ENCODE peak calls at places on chromosomes 7 and 10, in four cellular contexts. S is SK-N-SH, R is psoas muscle, O is sigmoid colon. M is an unnamed sample. For H3K4me1, the result is how much of the 10 kb centered on the place peaks cover.

GRCh38 chr10:5293691-5294550 is 70.8 kb upstream of the UCN3 start:
- DNase-seq in S (peak), R (peak), O (no peak), M (peak)

GRCh38 chr7:148856891-148857290 is 27.2 kb downstream of the EZH2 start:
- DNase-seq in R (no peak), S (no peak), O (no peak), M (no peak)

GRCh38 chr10:132575320-132576201 is 38.0 kb downstream of the INPP5A start:
- DNase-seq in S (no peak), R (no peak), O (no peak), M (no peak)

GRCh38 chr7:101733713-101734475 is 83.5 kb upstream of the CUX1 start:
- DNase-seq in S (peak), R (peak), O (no peak), M (peak)

GRCh38 chr10:11192304-11193018 is 174.8 kb downstream of the CELF2 start:
- DNase-seq in S (no peak), O (no peak), R (peak), M (peak)

GRCh38 chr7:45053401-45053800 is 35.4 kb downstream of the NACAD start:
- DNase-seq in O (no peak), S (no peak), R (no peak), M (no peak)

GRCh38 chr7:70271617-70272081 is 673.4 kb downstream of the AUTS2 start:
- DNase-seq in S (peak), O (no peak), R (no peak), M (no peak)

GRCh38 chr10:66349076-66349475 is 576.8 kb upstream of the LRRTM3 start:
- DNase-seq in O (no peak), S (no peak), R (no peak), M (no peak)

GRCh38 chr7:12630615-12630884 is 56.9 kb upstream of the ARL4A start:
- DNase-seq in S (no peak), R (no peak), O (no peak), M (no peak)

GRCh38 chr10:10462116-10462515 is 555.6 kb upstream of the CELF2 start:
- DNase-seq in S (no peak), O (no peak), R (no peak), M (no peak)

GRCh38 chr10:124983321-124983720 is 41.4 kb downstream of the ZRANB1 start:
- DNase-seq in O (no peak), R (no peak), S (no peak), M (no peak)

GRCh38 chr7:67788689-67789088 is 792.1 kb downstream of the TYW1 start:
- DNase-seq in S (peak), R (no peak), O (no peak), M (no peak)

GRCh38 chr10:62830577-62831122 is 14.5 kb upstream of the EGR2 start:
- DNase-seq in R (no peak), O (no peak), S (no peak), M (no peak)

GRCh38 chr7:136049117-136049516 is 72.0 kb upstream of the MTPN start:
- DNase-seq in R (no peak), S (no peak), O (no peak), M (no peak)

GRCh38 chr10:1184541-1185415 is 128.6 kb downstream of the WDR37 start:
- DNase-seq in R (no peak), O (peak), S (no peak), M (peak)

GRCh38 chr10:78905940-78906308 is 162.8 kb upstream of the ZMIZ1 start:
- DNase-seq in S (no peak), O (no peak), R (no peak), M (no peak)

GRCh38 chr7:927031-927671 is 27.3 kb downstream of the ADAP1 start:
- DNase-seq in O (peak), S (no peak), R (no peak), M (peak)

GRCh38 chr10:131193923-131194322 is 117.6 kb downstream of the TCERG1L start:
- DNase-seq in R (no peak), S (no peak), O (no peak), M (no peak)

GRCh38 chr7:8973601-8974000 is 540.2 kb downstream of the NXPH1 start:
- DNase-seq in O (no peak), S (no peak), R (no peak), M (no peak)

GRCh38 chr10:109887776-109888175 is 35.5 kb downstream of the XPNPEP1 start:
- DNase-seq in R (no peak), O (no peak), S (no peak), M (no peak)

DNA sequence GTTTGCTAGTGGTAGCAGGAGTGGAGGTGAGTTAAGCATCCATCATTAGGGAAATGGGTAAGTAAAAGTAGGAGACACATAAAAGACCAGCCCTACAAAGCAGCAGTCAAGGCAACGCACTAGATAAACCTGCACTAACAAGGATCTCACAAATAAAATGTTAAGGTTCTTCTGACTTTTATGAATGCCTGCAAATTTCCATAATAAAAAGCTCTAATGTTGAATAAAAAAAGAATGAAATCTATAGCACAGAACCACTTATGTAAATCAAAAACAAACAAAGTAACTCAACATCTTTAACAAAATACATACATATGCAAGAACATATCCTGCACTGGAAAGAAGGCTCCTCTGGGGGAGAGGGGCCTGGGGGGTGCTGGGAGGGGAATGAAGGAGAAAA is 4.6 kb downstream of the SGMS1 start:
- DNase-seq in O (no peak), S (no peak), R (no peak), M (no peak)
- H3K27ac ChIP-seq in O (no peak), S (no peak), R (peak), M (no peak)

GRCh38 chr7:142805350-142806020 is 34.7 kb downstream of the PRSS2 start:
- DNase-seq in O (no peak), R (no peak), S (no peak), M (no peak)
- H3K4me3 ChIP-seq in O (no peak), R (no peak), S (no peak), M (no peak)

GRCh38 chr7:2893411-2893861 is 49.3 kb upstream of the GNA12 start:
- DNase-seq in S (no peak), R (no peak), O (no peak), M (no peak)

GRCh38 chr7:2897023-2897422 is 52.9 kb upstream of the GNA12 start:
- DNase-seq in O (no peak), S (no peak), R (no peak), M (no peak)

GRCh38 chr7:2892571-2892970 is 48.5 kb upstream of the GNA12 start:
- DNase-seq in O (no peak), S (no peak), R (no peak), M (no peak)

GRCh38 chr7:2896141-2896540 is 52.0 kb upstream of the GNA12 start:
- DNase-seq in S (peak), O (no peak), R (no peak), M (no peak)

DNA sequence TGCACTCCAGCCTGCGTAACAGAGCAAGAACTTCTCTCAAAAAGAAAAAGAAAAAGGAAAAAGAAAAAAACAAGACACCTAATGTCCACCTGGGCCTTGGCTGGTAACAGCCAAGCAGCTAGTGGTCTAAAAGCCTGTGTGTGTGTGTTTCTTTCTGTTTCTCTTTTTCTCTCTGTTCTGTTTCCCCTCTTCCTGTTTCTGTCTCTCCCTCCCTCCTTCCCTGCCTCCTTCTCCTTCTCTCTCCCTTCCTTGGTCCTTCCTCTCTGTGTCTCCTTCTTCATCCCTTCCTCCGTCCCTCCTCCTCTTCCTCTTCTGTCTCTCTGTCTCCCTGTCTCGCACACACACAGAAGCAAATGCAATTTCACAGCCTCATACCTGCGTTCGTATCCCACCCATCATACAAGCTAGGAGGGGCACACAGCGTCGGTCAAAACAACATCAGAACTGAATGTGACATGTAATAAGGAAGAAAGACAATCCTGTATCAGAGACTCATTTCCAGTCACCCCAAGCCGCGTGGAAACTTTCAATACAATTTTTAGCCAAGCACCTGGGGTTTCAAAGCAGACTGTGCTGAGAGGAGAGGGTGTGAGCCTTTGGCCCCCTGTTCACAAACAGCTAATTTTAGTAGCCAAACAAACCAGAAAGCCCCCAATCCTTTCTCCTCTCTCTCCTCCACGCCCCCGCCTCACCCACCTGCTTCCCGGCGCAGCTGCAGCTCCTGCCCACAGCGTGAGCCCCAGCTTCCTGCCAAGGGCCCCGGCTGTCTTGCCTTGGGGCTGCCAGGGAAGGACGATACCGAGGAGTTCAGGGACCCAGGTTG is 50.2 kb upstream of the GNA12 start:
- DNase-seq in R (no peak), S (no peak), O (no peak), M (no peak)
- H3K4me1 ChIP-seq in R (under half), S (under half), O (under half), M (under half)

GRCh38 chr7:81690251-81690650 is 79.6 kb downstream of the HGF start:
- DNase-seq in S (no peak), R (no peak), O (no peak), M (no peak)

GRCh38 chr7:81692146-81692905 is 77.5 kb downstream of the HGF start:
- DNase-seq in S (no peak), R (no peak), O (no peak), M (no peak)

GRCh38 chr7:81691199-81691821 is 78.5 kb downstream of the HGF start:
- DNase-seq in R (no peak), O (no peak), S (no peak), M (no peak)

GRCh38 chr7:81688622-81689411 is 81.0 kb downstream of the HGF start:
- DNase-seq in S (no peak), R (no peak), O (no peak), M (no peak)

GRCh38 chr7:81690688-81691087 is 79.2 kb downstream of the HGF start:
- DNase-seq in R (no peak), O (no peak), S (no peak), M (no peak)
- H3K27ac ChIP-seq in R (no peak), O (no peak), S (peak), M (no peak)

GRCh38 chr7:131829911-131830310 is 273.5 kb upstream of the PODXL start:
- DNase-seq in R (no peak), O (no peak), S (peak), M (no peak)
- H3K4me3 ChIP-seq in R (no peak), O (no peak), S (no peak), M (no peak)

GRCh38 chr10:113616244-113617074 is 47.4 kb downstream of the NRAP start:
- DNase-seq in R (no peak), O (no peak), S (peak), M (no peak)

GRCh38 chr10:113620486-113620885 is 43.4 kb downstream of the NRAP start:
- DNase-seq in S (no peak), O (no peak), R (no peak), M (no peak)

GRCh38 chr10:113617086-113617485 is 46.8 kb downstream of the NRAP start:
- DNase-seq in O (no peak), S (no peak), R (no peak), M (no peak)

GRCh38 chr10:113619401-113619800 is 44.4 kb downstream of the NRAP start:
- DNase-seq in R (no peak), S (no peak), O (no peak), M (no peak)

DNA sequence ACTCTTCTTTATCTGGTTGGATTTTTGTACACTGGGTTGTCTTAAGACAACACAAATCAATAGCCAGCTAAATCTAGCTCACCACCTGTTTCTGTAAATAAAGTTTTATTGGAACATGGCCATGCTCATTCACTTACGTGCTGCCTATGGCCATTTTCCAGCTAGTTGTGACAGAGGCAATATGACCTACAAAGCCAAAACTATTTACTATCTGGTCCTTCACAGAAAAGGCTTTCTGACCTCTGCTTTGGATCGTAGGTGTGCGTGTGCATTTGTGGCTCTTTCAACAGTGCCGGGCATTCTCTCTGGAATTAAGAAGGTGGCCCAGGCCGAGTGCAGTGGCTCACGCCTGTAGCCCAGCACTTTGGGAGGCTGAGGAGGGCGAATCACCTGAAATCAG is 45.5 kb downstream of the NRAP start:
- DNase-seq in S (no peak), O (no peak), R (peak), M (no peak)
- H3K4me1 ChIP-seq in S (under half), O (under half), R (under half), M (under half)

GRCh38 chr7:17598846-17599245 is 300.4 kb downstream of the AHR start:
- DNase-seq in O (no peak), S (no peak), R (no peak), M (no peak)

GRCh38 chr7:17598305-17598704 is 299.9 kb downstream of the AHR start:
- DNase-seq in S (no peak), O (no peak), R (no peak), M (no peak)

GRCh38 chr7:17601921-17602320 is 303.5 kb downstream of the AHR start:
- DNase-seq in S (no peak), R (no peak), O (no peak), M (no peak)

GRCh38 chr7:17599733-17600685 is 301.6 kb downstream of the AHR start:
- DNase-seq in S (no peak), R (no peak), O (no peak), M (no peak)
- H3K27ac ChIP-seq in S (no peak), R (no peak), O (no peak), M (no peak)

DNA sequence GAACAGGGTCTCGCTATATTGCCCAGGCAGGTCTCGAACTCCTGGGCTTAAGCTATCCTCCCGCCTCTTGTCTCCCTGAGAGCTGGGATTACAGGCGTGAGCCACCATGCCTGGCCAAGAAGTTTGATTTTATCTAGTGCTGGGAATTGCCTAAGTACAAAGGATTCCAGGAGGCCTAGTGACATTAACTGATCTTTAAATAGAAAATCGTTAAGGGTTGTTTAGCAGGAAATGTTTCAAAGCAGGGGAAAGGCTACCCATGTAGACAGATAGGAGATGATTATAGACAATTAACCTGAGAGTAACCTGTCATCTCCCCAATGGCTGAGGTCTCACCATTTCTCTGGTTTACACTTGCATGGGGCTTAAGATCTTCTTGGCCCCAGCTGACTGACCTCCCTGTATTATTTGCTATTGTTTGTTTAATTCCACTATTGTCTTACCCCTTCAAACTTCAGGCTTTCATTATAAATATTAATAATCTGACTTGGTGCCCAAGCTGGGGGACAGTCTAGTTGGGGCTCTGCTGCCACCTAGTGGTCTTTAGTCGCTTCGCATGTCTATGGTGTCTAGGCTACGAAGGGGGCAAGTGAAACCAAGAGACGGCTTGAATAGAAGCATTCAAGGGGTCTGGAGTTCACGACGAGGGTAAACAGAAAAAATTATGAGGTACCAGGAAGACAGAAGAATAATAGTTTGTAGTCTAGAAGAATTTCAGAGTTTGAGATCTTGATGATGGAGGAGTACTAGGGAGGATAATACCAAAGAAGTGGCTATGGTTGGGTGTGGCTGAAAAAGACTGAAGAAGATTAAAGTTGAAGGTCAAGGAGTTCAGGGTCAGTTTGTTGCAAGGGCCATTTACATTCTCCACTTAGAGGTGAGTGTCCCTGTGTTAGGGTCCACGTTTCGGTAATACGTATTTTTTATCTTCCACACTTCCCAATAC is 40.4 kb upstream of the BPGM start:
- DNase-seq in O (peak), S (peak), R (peak), M (peak)
- H3K4me3 ChIP-seq in O (no peak), S (peak), R (no peak), M (no peak)

DNA sequence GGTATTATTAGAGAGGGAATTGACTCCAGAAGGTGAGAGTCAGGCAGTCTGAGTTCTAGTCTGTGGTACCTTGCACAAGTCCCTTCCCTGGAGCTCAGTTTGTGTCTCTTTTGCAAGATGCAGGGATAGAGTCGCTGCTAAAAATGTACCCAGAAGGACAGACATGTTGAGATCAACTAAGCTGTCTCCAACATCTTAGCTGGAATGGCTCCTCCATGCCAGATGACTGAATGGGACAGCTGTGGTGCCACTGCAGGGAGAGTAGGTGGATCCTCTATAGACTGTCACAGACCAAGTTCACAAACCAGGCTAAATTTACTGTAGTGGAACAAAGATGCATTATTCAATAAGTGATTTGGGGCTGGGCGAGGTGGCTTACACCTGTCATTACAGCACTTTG is 120.1 kb downstream of the NEURL1 start:
- DNase-seq in S (no peak), R (no peak), O (no peak), M (no peak)
- H3K4me1 ChIP-seq in S (under half), R (half or more), O (under half), M (under half)